ENCODE peak calls at places on chromosomes 13 and 19, in nine cellular contexts. B, Q, O, T, Y, C, N, V and L are unnamed samples.

GRCh38 chr19:30795727-30796126 is 423.5 kb downstream of the ZNF536 start:
- DNase-seq in B (no peak), Q (no peak), O (no peak), T (no peak), Y (no peak), C (no peak), N (no peak), V (no peak), L (no peak)

GRCh38 chr19:39858541-39858940 is 12.4 kb upstream of the FBL start:
- DNase-seq in B (no peak), Q (peak), O (no peak), T (no peak), Y (no peak), C (no peak), N (no peak), V (no peak), L (no peak)

GRCh38 chr13:99280166-99280565 is 22.0 kb upstream of the GPR18 start:
- DNase-seq in B (no peak), Q (no peak), O (no peak), T (peak), Y (no peak), C (no peak), N (peak), V (no peak), L (no peak)

GRCh38 chr19:518292-519231 is 11.3 kb downstream of the TPGS1 start:
- DNase-seq in B (no peak), Q (no peak), O (no peak), T (no peak), Y (no peak), C (no peak), N (no peak), V (no peak), L (peak)

GRCh38 chr13:45225370-45225769 is 24.5 kb upstream of the KCTD4 start:
- DNase-seq in B (no peak), Q (no peak), O (no peak), T (no peak), Y (no peak), C (no peak), N (no peak), V (no peak), L (no peak)

GRCh38 chr19:6479836-6480398 is 1.7 kb downstream of the DENND1C start:
- DNase-seq in B (no peak), Q (no peak), O (no peak), T (no peak), Y (no peak), C (no peak), N (no peak), V (peak), L (no peak)

GRCh38 chr19:55647732-55648656 is at the start of gene CCDC106:
- DNase-seq in B (no peak), Q (peak), O (peak), T (peak), Y (no peak), C (peak), N (peak), V (peak), L (no peak)

GRCh38 chr13:77409412-77409811 is 82.5 kb upstream of the MYCBP2 start:
- DNase-seq in B (no peak), Q (no peak), O (no peak), T (no peak), Y (no peak), C (no peak), N (no peak), V (no peak), L (no peak)

GRCh38 chr13:75219479-75220237 is 262.3 kb downstream of the TBC1D4 start:
- DNase-seq in B (peak), Q (peak), O (peak), T (peak), Y (peak), C (peak), N (peak), V (peak), L (peak)

GRCh38 chr13:44147222-44147621 is 226.4 kb upstream of the SERP2 start:
- DNase-seq in B (no peak), Q (no peak), O (no peak), T (no peak), Y (no peak), C (no peak), N (no peak), V (no peak), L (no peak)

GRCh38 chr19:38684078-38684861 is 36.8 kb downstream of the ACTN4 start:
- DNase-seq in B (no peak), Q (peak), O (peak), T (peak), Y (peak), C (peak), N (peak), V (peak), L (peak)

GRCh38 chr19:5225486-5226345 is 114.9 kb downstream of the PTPRS start:
- DNase-seq in B (no peak), Q (no peak), O (no peak), T (no peak), Y (no peak), C (no peak), N (no peak), V (no peak), L (no peak)

GRCh38 chr13:90839061-90839460 is 508.4 kb upstream of the MIR17HG start:
- DNase-seq in B (no peak), Q (no peak), O (no peak), T (no peak), Y (no peak), C (no peak), N (no peak), V (no peak), L (no peak)

GRCh38 chr13:48646791-48647190 is 6.9 kb upstream of the CYSLTR2 start:
- DNase-seq in B (no peak), Q (no peak), O (no peak), T (no peak), Y (no peak), C (no peak), N (no peak), V (no peak), L (no peak)

GRCh38 chr19:28885965-28886364 is 327.0 kb downstream of the UQCRFS1 start:
- DNase-seq in B (no peak), Q (no peak), O (no peak), T (no peak), Y (no peak), C (no peak), N (no peak), V (no peak), L (no peak)

GRCh38 chr13:22049384-22049783 is 378.5 kb downstream of the FGF9 start:
- DNase-seq in B (no peak), Q (no peak), O (no peak), T (no peak), Y (no peak), C (no peak), N (no peak), V (no peak), L (no peak)

GRCh38 chr19:1261863-1262686 is 7.1 kb upstream of the CIRBP start:
- DNase-seq in B (no peak), Q (no peak), O (no peak), T (peak), Y (peak), C (peak), N (no peak), V (no peak), L (peak)